ENCODE peak calls at places on chromosomes 3 and 15, in ten cellular contexts. One of them, this sample, is unnamed.

GRCh38 chr3:14699643-14700042 is 24.7 kb downstream of the C3orf20 start:
- DNase-seq in NCI-H1092: no peak
- DNase-seq in erythroblast: no peak
- DNase-seq in HTR-8/SVneo: no peak
- DNase-seq in RWPE1: no peak
- DNase-seq in vagina: no peak
- DNase-seq in WTC11: no peak
- DNase-seq in globus pallidus: no peak
- DNase-seq in GM12864: no peak
- DNase-seq in H9: no peak
- DNase-seq in this sample: no peak

GRCh38 chr3:172711457-172711800 is 562 bp upstream of the NCEH1 start:
- DNase-seq in NCI-H1092: no peak
- DNase-seq in erythroblast: no peak
- DNase-seq in HTR-8/SVneo: peak
- DNase-seq in RWPE1: peak
- DNase-seq in vagina: no peak
- DNase-seq in WTC11: no peak
- DNase-seq in globus pallidus: no peak
- DNase-seq in GM12864: no peak
- DNase-seq in H9: no peak
- DNase-seq in this sample: no peak

GRCh38 chr3:193563429-193563828 is 8.7 kb upstream of the ATP13A4 start:
- DNase-seq in NCI-H1092: no peak
- DNase-seq in erythroblast: no peak
- DNase-seq in HTR-8/SVneo: no peak
- DNase-seq in RWPE1: no peak
- DNase-seq in vagina: no peak
- DNase-seq in WTC11: no peak
- DNase-seq in globus pallidus: no peak
- DNase-seq in GM12864: no peak
- DNase-seq in H9: no peak
- DNase-seq in this sample: no peak

GRCh38 chr3:54712539-54712938 is 215.3 kb downstream of the LRTM1 start:
- DNase-seq in NCI-H1092: no peak
- DNase-seq in erythroblast: no peak
- DNase-seq in HTR-8/SVneo: no peak
- DNase-seq in RWPE1: no peak
- DNase-seq in vagina: no peak
- DNase-seq in WTC11: no peak
- DNase-seq in globus pallidus: no peak
- DNase-seq in GM12864: no peak
- DNase-seq in H9: no peak
- DNase-seq in this sample: no peak

GRCh38 chr3:126937533-126938432 is 45.1 kb upstream of the PLXNA1 start:
- DNase-seq in NCI-H1092: peak
- DNase-seq in erythroblast: no peak
- DNase-seq in HTR-8/SVneo: no peak
- DNase-seq in RWPE1: no peak
- DNase-seq in vagina: no peak
- DNase-seq in WTC11: no peak
- DNase-seq in globus pallidus: no peak
- DNase-seq in GM12864: no peak
- DNase-seq in H9: no peak
- DNase-seq in this sample: no peak

GRCh38 chr3:52438579-52439425 is 6.1 kb downstream of the SEMA3G start:
- DNase-seq in NCI-H1092: no peak
- DNase-seq in erythroblast: no peak
- DNase-seq in HTR-8/SVneo: no peak
- DNase-seq in RWPE1: no peak
- DNase-seq in vagina: no peak
- DNase-seq in WTC11: no peak
- DNase-seq in globus pallidus: no peak
- DNase-seq in GM12864: no peak
- DNase-seq in H9: no peak
- DNase-seq in this sample: no peak

GRCh38 chr15:63050737-63051700 is 8.5 kb downstream of the TPM1 start:
- DNase-seq in NCI-H1092: no peak
- DNase-seq in erythroblast: peak
- DNase-seq in HTR-8/SVneo: no peak
- DNase-seq in RWPE1: no peak
- DNase-seq in vagina: no peak
- DNase-seq in WTC11: no peak
- DNase-seq in globus pallidus: no peak
- DNase-seq in GM12864: no peak
- DNase-seq in H9: no peak
- DNase-seq in this sample: no peak

GRCh38 chr3:126266291-126266840 is 86.0 kb upstream of the ALDH1L1 start:
- DNase-seq in NCI-H1092: no peak
- DNase-seq in erythroblast: no peak
- DNase-seq in HTR-8/SVneo: no peak
- DNase-seq in RWPE1: no peak
- DNase-seq in vagina: no peak
- DNase-seq in WTC11: peak
- DNase-seq in globus pallidus: no peak
- DNase-seq in GM12864: no peak
- DNase-seq in H9: no peak
- DNase-seq in this sample: no peak

GRCh38 chr15:36331531-36332275 is 247.7 kb upstream of the CDIN1 start:
- DNase-seq in NCI-H1092: no peak
- DNase-seq in erythroblast: no peak
- DNase-seq in HTR-8/SVneo: no peak
- DNase-seq in RWPE1: no peak
- DNase-seq in vagina: no peak
- DNase-seq in WTC11: no peak
- DNase-seq in globus pallidus: no peak
- DNase-seq in GM12864: no peak
- DNase-seq in H9: no peak
- DNase-seq in this sample: no peak

GRCh38 chr3:193974147-193974546 is 161.8 kb upstream of the HES1 start:
- DNase-seq in NCI-H1092: no peak
- DNase-seq in erythroblast: no peak
- DNase-seq in HTR-8/SVneo: peak
- DNase-seq in RWPE1: no peak
- DNase-seq in vagina: no peak
- DNase-seq in WTC11: no peak
- DNase-seq in globus pallidus: no peak
- DNase-seq in GM12864: no peak
- DNase-seq in H9: no peak
- DNase-seq in this sample: no peak

GRCh38 chr3:8629151-8630021 is 15.2 kb downstream of the SSUH2 start:
- DNase-seq in NCI-H1092: no peak
- DNase-seq in erythroblast: peak
- DNase-seq in HTR-8/SVneo: peak
- DNase-seq in RWPE1: peak
- DNase-seq in vagina: no peak
- DNase-seq in WTC11: no peak
- DNase-seq in globus pallidus: no peak
- DNase-seq in GM12864: peak
- DNase-seq in H9: no peak
- DNase-seq in this sample: peak

GRCh38 chr3:195071011-195071728 is 199.8 kb downstream of the XXYLT1 start:
- DNase-seq in NCI-H1092: no peak
- DNase-seq in erythroblast: no peak
- DNase-seq in HTR-8/SVneo: no peak
- DNase-seq in RWPE1: no peak
- DNase-seq in vagina: no peak
- DNase-seq in WTC11: no peak
- DNase-seq in globus pallidus: no peak
- DNase-seq in GM12864: no peak
- DNase-seq in H9: no peak
- DNase-seq in this sample: no peak

GRCh38 chr15:30649952-30650929 is 24.3 kb downstream of the ARHGAP11B start:
- DNase-seq in NCI-H1092: no peak
- DNase-seq in erythroblast: no peak
- DNase-seq in HTR-8/SVneo: no peak
- DNase-seq in RWPE1: no peak
- DNase-seq in vagina: no peak
- DNase-seq in WTC11: no peak
- DNase-seq in globus pallidus: peak
- DNase-seq in GM12864: peak
- DNase-seq in H9: no peak
- DNase-seq in this sample: peak

GRCh38 chr15:82621970-82622369 is 25.2 kb downstream of the CPEB1 start:
- DNase-seq in NCI-H1092: no peak
- DNase-seq in erythroblast: no peak
- DNase-seq in HTR-8/SVneo: no peak
- DNase-seq in RWPE1: no peak
- DNase-seq in vagina: no peak
- DNase-seq in WTC11: no peak
- DNase-seq in globus pallidus: no peak
- DNase-seq in GM12864: no peak
- DNase-seq in H9: peak
- DNase-seq in this sample: no peak

GRCh38 chr15:39275066-39275465 is 305.8 kb upstream of the THBS1 start:
- DNase-seq in NCI-H1092: no peak
- DNase-seq in erythroblast: no peak
- DNase-seq in HTR-8/SVneo: no peak
- DNase-seq in RWPE1: no peak
- DNase-seq in vagina: no peak
- DNase-seq in WTC11: no peak
- DNase-seq in globus pallidus: no peak
- DNase-seq in GM12864: no peak
- DNase-seq in H9: no peak
- DNase-seq in this sample: no peak

GRCh38 chr3:79005084-79005483 is 762.7 kb downstream of the ROBO1 start:
- DNase-seq in NCI-H1092: no peak
- DNase-seq in erythroblast: no peak
- DNase-seq in HTR-8/SVneo: peak
- DNase-seq in RWPE1: no peak
- DNase-seq in vagina: no peak
- DNase-seq in WTC11: no peak
- DNase-seq in globus pallidus: no peak
- DNase-seq in GM12864: no peak
- DNase-seq in H9: no peak
- DNase-seq in this sample: no peak

GRCh38 chr15:65512189-65512588 is 5.3 kb downstream of the DPP8 start:
- DNase-seq in NCI-H1092: no peak
- DNase-seq in erythroblast: no peak
- DNase-seq in HTR-8/SVneo: no peak
- DNase-seq in RWPE1: no peak
- DNase-seq in vagina: no peak
- DNase-seq in WTC11: no peak
- DNase-seq in globus pallidus: no peak
- DNase-seq in GM12864: no peak
- DNase-seq in H9: no peak
- DNase-seq in this sample: no peak

GRCh38 chr3:41881233-41881821 is 80.6 kb downstream of the ULK4 start:
- DNase-seq in NCI-H1092: no peak
- DNase-seq in erythroblast: peak
- DNase-seq in HTR-8/SVneo: peak
- DNase-seq in RWPE1: no peak
- DNase-seq in vagina: no peak
- DNase-seq in WTC11: no peak
- DNase-seq in globus pallidus: peak
- DNase-seq in GM12864: no peak
- DNase-seq in H9: no peak
- DNase-seq in this sample: no peak

GRCh38 chr3:156148946-156149348 is 28.6 kb downstream of the KCNAB1 start:
- DNase-seq in NCI-H1092: no peak
- DNase-seq in erythroblast: peak
- DNase-seq in HTR-8/SVneo: no peak
- DNase-seq in RWPE1: no peak
- DNase-seq in vagina: no peak
- DNase-seq in WTC11: no peak
- DNase-seq in globus pallidus: peak
- DNase-seq in GM12864: no peak
- DNase-seq in H9: no peak
- DNase-seq in this sample: no peak

GRCh38 chr15:40330368-40330836 is 6.9 kb downstream of the INAFM2 start:
- DNase-seq in NCI-H1092: peak
- DNase-seq in erythroblast: peak
- DNase-seq in HTR-8/SVneo: no peak
- DNase-seq in RWPE1: no peak
- DNase-seq in vagina: no peak
- DNase-seq in WTC11: no peak
- DNase-seq in globus pallidus: no peak
- DNase-seq in GM12864: no peak
- DNase-seq in H9: no peak
- DNase-seq in this sample: no peak

GRCh38 chr15:77966540-77967290 is 110.8 kb downstream of the TBC1D2B start:
- DNase-seq in NCI-H1092: no peak
- DNase-seq in erythroblast: peak
- DNase-seq in HTR-8/SVneo: peak
- DNase-seq in RWPE1: peak
- DNase-seq in vagina: no peak
- DNase-seq in WTC11: peak
- DNase-seq in globus pallidus: peak
- DNase-seq in GM12864: no peak
- DNase-seq in H9: no peak
- DNase-seq in this sample: no peak

GRCh38 chr3:46881819-46882376 is 4.4 kb downstream of the PTH1R start:
- DNase-seq in NCI-H1092: no peak
- DNase-seq in erythroblast: no peak
- DNase-seq in HTR-8/SVneo: no peak
- DNase-seq in RWPE1: no peak
- DNase-seq in vagina: no peak
- DNase-seq in WTC11: peak
- DNase-seq in globus pallidus: no peak
- DNase-seq in GM12864: no peak
- DNase-seq in H9: no peak
- DNase-seq in this sample: no peak

GRCh38 chr3:190533511-190534282 is 19.8 kb downstream of the IL1RAP start:
- DNase-seq in NCI-H1092: no peak
- DNase-seq in erythroblast: peak
- DNase-seq in HTR-8/SVneo: peak
- DNase-seq in RWPE1: peak
- DNase-seq in vagina: peak
- DNase-seq in WTC11: no peak
- DNase-seq in globus pallidus: peak
- DNase-seq in GM12864: no peak
- DNase-seq in H9: no peak
- DNase-seq in this sample: no peak

GRCh38 chr3:126015075-126015474 is 46.1 kb downstream of the ROPN1B start:
- DNase-seq in NCI-H1092: no peak
- DNase-seq in erythroblast: no peak
- DNase-seq in HTR-8/SVneo: no peak
- DNase-seq in RWPE1: no peak
- DNase-seq in vagina: peak
- DNase-seq in WTC11: no peak
- DNase-seq in globus pallidus: no peak
- DNase-seq in GM12864: no peak
- DNase-seq in H9: peak
- DNase-seq in this sample: no peak

This sample was measured in GM12878.